ENCODE peak calls at places on chromosomes 5 and 9, in six cellular contexts. U is GM23338, A is fibroblast of lung, C is mesenchymal stem cell, H is neuronal stem cell, P is HCT116. Q is an unnamed sample. For H3K4me1, the result is how much of the 10 kb centered on the place peaks cover.

GRCh38 chr5:28903643-28904042 is 1865.3 kb upstream of the CDH9 start:
- DNase-seq in C (no peak), P (no peak), A (no peak), H (no peak), U (no peak), Q (no peak)

GRCh38 chr9:109258619-109259321 is 62.1 kb downstream of the EPB41L4B start:
- DNase-seq in H (peak), P (no peak), U (peak), C (no peak), A (no peak), Q (no peak)

GRCh38 chr9:37350486-37351190 is 71.9 kb upstream of the GRHPR start:
- DNase-seq in U (no peak), C (peak), H (no peak), P (no peak), A (no peak), Q (peak)

GRCh38 chr9:112898872-112899281 is 8.2 kb upstream of the SLC46A2 start:
- DNase-seq in P (no peak), H (no peak), U (no peak), A (no peak), C (no peak), Q (no peak)

GRCh38 chr9:76817489-76817888 is 53.3 kb downstream of the PCA3 start:
- DNase-seq in H (no peak), A (peak), U (no peak), P (no peak), C (peak), Q (peak)

GRCh38 chr9:132814937-132815336 is 63.1 kb downstream of the AK8 start:
- DNase-seq in A (no peak), C (no peak), H (no peak), P (no peak), U (no peak), Q (no peak)

GRCh38 chr5:11619339-11620028 is 284.8 kb downstream of the CTNND2 start:
- DNase-seq in U (peak), A (no peak), H (no peak), C (no peak), P (no peak), Q (no peak)

GRCh38 chr5:54580997-54581741 is 63.6 kb downstream of the SNX18 start:
- DNase-seq in U (no peak), H (no peak), P (no peak), A (no peak), C (peak), Q (no peak)

GRCh38 chr5:135930029-135930948 is 24.5 kb downstream of the LECT2 start:
- DNase-seq in H (peak), A (no peak), C (no peak), P (no peak), U (peak), Q (peak)

GRCh38 chr5:150510460-150511263 is 2.7 kb downstream of the NDST1 start:
- DNase-seq in A (no peak), U (peak), H (no peak), P (no peak), C (no peak), Q (peak)

GRCh38 chr9:106478312-106479099 is 384.5 kb upstream of the ZNF462 start:
- DNase-seq in H (no peak), C (no peak), A (no peak), P (no peak), U (no peak), Q (no peak)

GRCh38 chr5:171709930-171710329 is 75.7 kb upstream of the SMIM23 start:
- DNase-seq in A (no peak), C (no peak), P (no peak), U (no peak), H (no peak), Q (no peak)

GRCh38 chr5:128579111-128579510 is 41.1 kb upstream of the FBN2 start:
- DNase-seq in A (peak), H (no peak), U (no peak), P (no peak), C (peak), Q (peak)

GRCh38 chr9:12133416-12133815 is 559.8 kb upstream of the TYRP1 start:
- DNase-seq in A (no peak), C (no peak), U (no peak), P (no peak), H (no peak), Q (no peak)

GRCh38 chr9:6051511-6051950 is 36.1 kb upstream of the RANBP6 start:
- DNase-seq in P (no peak), U (no peak), A (no peak), H (no peak), C (no peak), Q (no peak)

GRCh38 chr9:35829084-35829763 is at the start of gene TMEM8B:
- DNase-seq in P (peak), H (peak), C (peak), A (peak), U (peak), Q (peak)

GRCh38 chr5:139774980-139775654 is 20.5 kb upstream of the PSD2 start:
- DNase-seq in H (peak), A (peak), U (peak), P (no peak), C (peak), Q (peak)

GRCh38 chr9:74770508-74771261 is 117.0 kb downstream of the TRPM6 start:
- DNase-seq in U (peak), A (no peak), P (peak), C (peak), H (no peak), Q (no peak)

GRCh38 chr5:60672693-60673264 is 27.2 kb downstream of the DEPDC1B start:
- DNase-seq in C (no peak), H (no peak), A (no peak), P (no peak), U (no peak), Q (no peak)

GRCh38 chr5:1789838-1790462 is 9.7 kb downstream of the MRPL36 start:
- DNase-seq in A (peak), U (no peak), C (peak), H (no peak), P (no peak), Q (peak)

GRCh38 chr5:172833372-172833690 is 720 bp upstream of the ERGIC1 start:
- DNase-seq in P (no peak), U (no peak), H (no peak), C (no peak), A (no peak), Q (no peak)

GRCh38 chr9:119811030-119811429 is 441.8 kb upstream of the BRINP1 start:
- DNase-seq in A (no peak), U (no peak), P (no peak), C (peak), H (no peak), Q (peak)

GRCh38 chr9:82456621-82457020 is 468.0 kb downstream of the SPATA31D1 start:
- DNase-seq in A (peak), U (no peak), P (no peak), H (no peak), C (peak), Q (peak)

GRCh38 chr9:109893222-109893621 is 113.2 kb downstream of the PALM2AKAP2 start:
- DNase-seq in A (no peak), C (no peak), P (no peak), H (no peak), U (no peak), Q (no peak)

GRCh38 chr9:38000332-38000731 is 68.7 kb downstream of the SHB start:
- DNase-seq in P (no peak), C (no peak), A (no peak), H (no peak), U (peak), Q (no peak)

GRCh38 chr5:166330061-166330460 is 1961.4 kb upstream of the WWC1 start:
- DNase-seq in P (no peak), U (no peak), A (no peak), C (no peak), H (no peak), Q (no peak)

GRCh38 chr5:15142458-15142857 is 270.9 kb upstream of the ANKH start:
- DNase-seq in U (no peak), C (no peak), A (no peak), H (no peak), P (no peak), Q (no peak)

DNA sequence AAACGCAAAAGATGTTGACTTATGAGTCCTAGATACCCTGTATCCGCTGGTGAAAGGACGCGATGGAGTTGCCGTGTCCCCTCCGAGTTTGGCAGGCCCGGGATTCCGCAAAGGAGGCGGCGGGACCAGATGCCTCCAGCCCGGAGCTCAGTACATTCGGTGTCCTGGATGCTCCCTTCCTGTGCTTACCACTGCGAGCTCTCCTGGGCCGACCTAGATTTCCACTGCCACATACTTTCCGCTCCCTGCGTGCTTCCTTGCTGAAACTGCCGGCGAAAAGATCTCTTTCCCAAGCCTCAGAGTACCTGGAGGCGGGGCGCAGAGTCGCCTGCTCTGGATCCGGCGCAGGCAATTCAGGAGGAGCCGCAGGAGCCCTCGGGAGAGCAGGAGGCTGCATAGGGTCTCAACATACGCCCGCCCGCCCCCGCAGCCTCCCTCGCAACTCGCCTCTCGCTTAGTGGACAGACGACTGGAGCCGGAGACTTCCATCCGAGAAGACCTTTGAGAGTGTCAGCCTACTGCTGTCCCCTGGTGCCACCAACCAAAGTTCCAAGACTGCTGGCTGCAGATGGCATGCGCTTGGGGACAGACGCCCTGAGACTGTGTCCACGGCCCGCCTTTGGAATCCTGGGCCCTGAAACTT is 39.8 kb downstream of the ANXA2R start:
- DNase-seq in P (no peak), A (peak), U (peak), H (no peak), C (peak), Q (no peak)
- H2AFZ ChIP-seq in P (no peak), A (peak), U (peak), H (peak), C (peak), Q (peak)

DNA sequence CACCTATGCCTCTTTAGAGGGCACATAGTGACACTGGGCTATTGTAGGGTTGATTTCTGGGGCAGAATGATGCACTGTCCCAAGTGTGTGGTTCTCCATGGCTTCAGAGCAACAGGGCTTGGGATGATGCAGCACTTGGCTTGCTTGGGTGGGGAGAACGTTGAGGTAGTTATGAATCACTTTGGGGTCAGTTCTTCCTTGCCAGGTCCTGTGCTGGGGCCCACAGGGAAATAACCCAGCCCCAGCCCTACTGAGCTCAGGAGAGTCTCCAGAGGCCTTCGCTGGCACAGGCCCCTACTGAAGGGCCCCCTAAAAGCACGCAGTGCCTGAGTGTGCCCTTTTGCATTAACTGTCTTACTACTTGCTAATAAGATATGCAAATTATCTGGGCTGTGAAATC is 24.2 kb downstream of the JADE2 start:
- DNase-seq in C (no peak), U (no peak), H (no peak), P (no peak), A (peak), Q (peak)
- H3K4me1 ChIP-seq in C (under half), U (under half), H (under half), P (under half), A (half or more), Q (half or more)

GRCh38 chr5:39521098-39521860 is 96.5 kb upstream of the DAB2 start:
- DNase-seq in P (no peak), U (no peak), H (no peak), C (no peak), A (no peak), Q (no peak)

GRCh38 chr5:39519566-39520231 is 94.9 kb upstream of the DAB2 start:
- DNase-seq in A (peak), C (peak), P (no peak), U (peak), H (no peak), Q (no peak)

GRCh38 chr5:39520232-39520572 is 95.4 kb upstream of the DAB2 start:
- DNase-seq in U (no peak), C (peak), H (no peak), P (no peak), A (peak), Q (peak)

GRCh38 chr5:39517800-39518199 is 93.0 kb upstream of the DAB2 start:
- DNase-seq in C (peak), H (no peak), P (no peak), U (no peak), A (peak), Q (peak)

GRCh38 chr5:39518516-39518915 is 93.7 kb upstream of the DAB2 start:
- DNase-seq in P (no peak), U (peak), C (no peak), A (peak), H (no peak), Q (peak)
- H3K4me2 ChIP-seq in P (no peak), U (peak), C (peak), A (no peak), H (no peak), Q (peak)

GRCh38 chr5:6449465-6450158 is 953 bp downstream of the UBE2QL1 start:
- DNase-seq in H (no peak), C (no peak), P (no peak), U (peak), A (no peak), Q (no peak)

GRCh38 chr5:6450235-6450860 is 1.7 kb downstream of the UBE2QL1 start:
- DNase-seq in A (no peak), P (no peak), U (peak), H (no peak), C (no peak), Q (no peak)

GRCh38 chr5:6447384-6448140 is 1.1 kb upstream of the UBE2QL1 start:
- DNase-seq in U (no peak), H (no peak), A (no peak), P (no peak), C (no peak), Q (no peak)

GRCh38 chr5:6448141-6448491 is 543 bp upstream of the UBE2QL1 start:
- DNase-seq in C (no peak), A (no peak), H (no peak), U (no peak), P (no peak), Q (no peak)

GRCh38 chr5:6448622-6449464 is at the start of gene UBE2QL1:
- DNase-seq in A (peak), C (peak), H (no peak), P (no peak), U (peak), Q (peak)
- H2AFZ ChIP-seq in A (no peak), C (no peak), H (peak), P (no peak), U (peak), Q (no peak)

GRCh38 chr9:136681945-136682699 is 5.1 kb downstream of the AGPAT2 start:
- DNase-seq in P (no peak), C (no peak), A (no peak), U (no peak), H (no peak), Q (no peak)

GRCh38 chr9:136684339-136684738 is 2.9 kb downstream of the AGPAT2 start:
- DNase-seq in P (no peak), C (no peak), A (no peak), U (no peak), H (no peak), Q (no peak)

GRCh38 chr9:136683173-136683745 is 4.0 kb downstream of the AGPAT2 start:
- DNase-seq in H (no peak), U (no peak), C (no peak), P (no peak), A (no peak), Q (no peak)

GRCh38 chr9:136683755-136684154 is 3.5 kb downstream of the AGPAT2 start:
- DNase-seq in A (no peak), U (no peak), H (no peak), P (no peak), C (no peak), Q (no peak)

GRCh38 chr9:136682710-136683109 is 4.5 kb downstream of the AGPAT2 start:
- DNase-seq in A (no peak), H (no peak), U (no peak), P (no peak), C (no peak), Q (no peak)
- H3K4me1 ChIP-seq in A (under half), H (under half), U (under half), P (under half), C (under half), Q (under half)

DNA sequence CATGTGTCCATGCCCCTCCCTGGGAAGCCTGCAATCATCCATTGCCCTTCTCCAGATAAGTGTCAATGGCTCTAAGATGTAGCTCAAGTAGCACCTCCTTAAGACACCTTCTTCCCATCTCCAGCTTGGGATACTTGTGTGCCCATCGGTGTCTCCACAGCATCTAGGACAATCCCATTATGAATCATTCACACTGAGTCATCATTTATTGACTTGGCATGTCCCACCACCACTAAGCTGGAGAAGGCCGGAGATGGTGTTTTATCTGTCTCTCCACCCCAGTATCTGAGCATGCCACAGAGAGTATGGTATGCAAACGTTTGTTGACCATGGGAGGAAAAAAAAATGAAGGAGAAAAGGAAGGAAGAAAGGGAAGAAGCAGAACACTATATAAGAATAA is 342.2 kb downstream of the TRIM32 start:
- DNase-seq in U (no peak), A (no peak), P (no peak), C (no peak), H (no peak), Q (no peak)
- H3K4me2 ChIP-seq in U (no peak), A (no peak), P (no peak), C (no peak), H (no peak), Q (no peak)

GRCh38 chr9:21080793-21081192 is 3.1 kb upstream of the IFNB1 start:
- DNase-seq in P (no peak), H (no peak), A (no peak), C (no peak), U (no peak), Q (no peak)

GRCh38 chr9:21077842-21078241 is at the start of gene IFNB1:
- DNase-seq in C (no peak), A (no peak), H (no peak), U (no peak), P (no peak), Q (no peak)

GRCh38 chr9:21075484-21075883 is 2.3 kb downstream of the IFNB1 start:
- DNase-seq in P (no peak), H (no peak), C (no peak), U (peak), A (no peak), Q (no peak)

GRCh38 chr9:21081451-21081850 is 3.7 kb upstream of the IFNB1 start:
- DNase-seq in U (no peak), P (no peak), H (no peak), A (no peak), C (no peak), Q (no peak)

DNA sequence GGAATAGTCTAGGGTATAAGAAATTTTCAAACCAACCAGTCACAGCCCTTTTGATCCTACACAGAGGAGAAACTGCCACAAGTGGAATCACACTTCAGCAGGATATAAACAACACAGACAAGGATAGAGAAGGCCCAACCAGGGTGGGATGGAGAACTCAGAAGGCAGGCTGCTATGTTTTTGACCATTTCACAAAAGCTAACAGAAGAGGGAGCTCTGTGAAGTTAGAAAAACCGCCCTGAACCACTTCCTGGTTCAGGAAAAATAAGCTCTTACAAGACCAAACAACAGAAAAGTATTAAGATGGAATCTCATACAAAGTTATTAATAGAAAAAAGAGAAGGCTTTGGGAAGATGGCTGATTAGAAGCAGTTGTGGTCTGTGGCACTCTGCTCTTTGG is 960 bp upstream of the IFNB1 start:
- DNase-seq in A (no peak), U (peak), P (no peak), H (no peak), C (no peak), Q (no peak)
- H2AFZ ChIP-seq in A (no peak), U (no peak), P (peak), H (peak), C (no peak), Q (no peak)

GRCh38 chr5:149242339-149242738 is 29.3 kb upstream of the AFAP1L1 start:
- DNase-seq in U (no peak), C (no peak), P (no peak), A (no peak), H (no peak), Q (no peak)

GRCh38 chr5:149237662-149238061 is 34.0 kb upstream of the AFAP1L1 start:
- DNase-seq in H (no peak), U (peak), P (no peak), A (peak), C (no peak), Q (no peak)

GRCh38 chr5:149238540-149238939 is 33.1 kb upstream of the AFAP1L1 start:
- DNase-seq in U (no peak), P (no peak), A (no peak), C (no peak), H (no peak), Q (no peak)

GRCh38 chr5:149240354-149240998 is 31.2 kb upstream of the AFAP1L1 start:
- DNase-seq in P (no peak), U (no peak), A (no peak), H (no peak), C (no peak), Q (no peak)

GRCh38 chr5:149239917-149240316 is 31.7 kb upstream of the AFAP1L1 start:
- DNase-seq in C (no peak), P (no peak), U (no peak), A (no peak), H (no peak), Q (no peak)
- H3K4me1 ChIP-seq in C (under half), P (under half), U (under half), A (under half), H (under half), Q (under half)